ENCODE peak calls at places on chromosomes 16 and 17, in nine cellular contexts. T, G, R, X, N, L, A, O and V are unnamed samples.
A peak's percentile ranks its signal among the peaks of the same experiment; 100 is the strongest.

GRCh38 chr17:75822119-75822799 is 21.9 kb downstream of the UNC13D start:
- DNase-seq in T (no peak), G (peak; percentile 71), R (peak; percentile 56), X (no peak), N (no peak), L (no peak), A (peak; percentile 30), O (no peak), V (peak; percentile 85)

GRCh38 chr16:75035410-75035968 is 36.7 kb downstream of the ZNRF1 start:
- DNase-seq in T (no peak), G (no peak), R (no peak), X (no peak), N (no peak), L (no peak), A (no peak), O (no peak), V (no peak)

GRCh38 chr17:9195961-9196668 is 174.8 kb downstream of the NTN1 start:
- DNase-seq in T (peak; percentile 78), G (no peak), R (peak; percentile 60), X (no peak), N (no peak), L (peak; percentile 93), A (peak; percentile 84), O (no peak), V (peak; percentile 53)

GRCh38 chr16:23994615-23995014 is 158.8 kb downstream of the PRKCB start:
- DNase-seq in T (no peak), G (no peak), R (no peak), X (no peak), N (no peak), L (no peak), A (no peak), O (no peak), V (no peak)

GRCh38 chr16:35201151-35201550 is 1741.7 kb downstream of the TP53TG3F start:
- DNase-seq in T (no peak), G (no peak), R (no peak), X (no peak), N (no peak), L (no peak), A (no peak), O (no peak), V (no peak)

GRCh38 chr16:11354733-11355574 is 9.7 kb downstream of the RMI2 start:
- DNase-seq in T (no peak), G (no peak), R (no peak), X (peak; percentile 67), N (no peak), L (no peak), A (no peak), O (no peak), V (no peak)

GRCh38 chr16:9079430-9079812 is 12.0 kb upstream of the HAPSTR1 start:
- DNase-seq in T (no peak), G (no peak), R (no peak), X (no peak), N (no peak), L (no peak), A (no peak), O (no peak), V (no peak)

GRCh38 chr17:67054011-67054591 is 9.7 kb downstream of the CACNG1 start:
- DNase-seq in T (no peak), G (no peak), R (no peak), X (no peak), N (no peak), L (peak; percentile 53), A (peak; percentile 26), O (no peak), V (no peak)

GRCh38 chr16:4140652-4141051 is 24.4 kb upstream of the ADCY9 start:
- DNase-seq in T (no peak), G (no peak), R (no peak), X (peak; percentile 74), N (peak; percentile 15), L (no peak), A (no peak), O (peak; percentile 83), V (peak; percentile 4)

GRCh38 chr16:81505011-81505660 is 60.5 kb downstream of the CMIP start:
- DNase-seq in T (no peak), G (peak; percentile 69), R (no peak), X (no peak), N (no peak), L (no peak), A (no peak), O (peak; percentile 86), V (no peak)

GRCh38 chr17:65297384-65297783 is 160.2 kb downstream of the RGS9 start:
- DNase-seq in T (no peak), G (no peak), R (no peak), X (peak; percentile 40), N (no peak), L (no peak), A (no peak), O (peak; percentile 6), V (no peak)

GRCh38 chr16:67101683-67102082 is 8.1 kb upstream of the PHAF1 start:
- DNase-seq in T (no peak), G (no peak), R (no peak), X (peak; percentile 79), N (no peak), L (no peak), A (no peak), O (no peak), V (no peak)

GRCh38 chr16:78515421-78515820 is 416.0 kb downstream of the WWOX start:
- DNase-seq in T (no peak), G (no peak), R (no peak), X (no peak), N (no peak), L (no peak), A (no peak), O (no peak), V (no peak)

GRCh38 chr17:49694847-49695697 is 12.7 kb downstream of the SLC35B1 start:
- DNase-seq in T (peak; percentile 72), G (peak; percentile 82), R (peak; percentile 72), X (no peak), N (peak; percentile 31), L (peak; percentile 92), A (peak; percentile 62), O (no peak), V (no peak)
- H3K27ac ChIP-seq in T (no peak overlapping the region), G (no peak overlapping the region), R (no peak overlapping the region), X (no peak overlapping the region), N (no peak overlapping the region), L (no peak overlapping the region), A (no peak overlapping the region), O (no peak overlapping the region), V (no peak overlapping the region)

GRCh38 chr16:90000733-90001427 is 18.4 kb downstream of the DBNDD1 start:
- DNase-seq in T (no peak), G (no peak), R (no peak), X (no peak), N (no peak), L (no peak), A (no peak), O (no peak), V (no peak)

GRCh38 chr16:90004577-90004976 is 14.7 kb downstream of the DBNDD1 start:
- DNase-seq in T (no peak), G (no peak), R (no peak), X (no peak), N (no peak), L (no peak), A (no peak), O (no peak), V (no peak)

GRCh38 chr16:90002759-90003158 is 16.5 kb downstream of the DBNDD1 start:
- DNase-seq in T (no peak), G (no peak), R (no peak), X (no peak), N (no peak), L (no peak), A (no peak), O (no peak), V (no peak)

GRCh38 chr16:89999831-90000574 is 19.3 kb downstream of the DBNDD1 start:
- DNase-seq in T (no peak), G (no peak), R (no peak), X (no peak), N (no peak), L (no peak), A (no peak), O (no peak), V (no peak)

GRCh38 chr16:90001761-90002503 is 17.3 kb downstream of the DBNDD1 start:
- DNase-seq in T (no peak), G (peak; percentile 42), R (no peak), X (no peak), N (no peak), L (no peak), A (no peak), O (no peak), V (no peak)
- TF ChIP-seq CTCF in T (no peak), G (no peak), R (no peak), X (no peak), N (no peak), L (no peak), A (no peak), O (no peak), V (no peak)

GRCh38 chr16:27267037-27267677 is 1.4 kb downstream of the NSMCE1 start:
- DNase-seq in T (no peak), G (no peak), R (no peak), X (no peak), N (no peak), L (peak; percentile 15), A (no peak), O (no peak), V (no peak)
- H3K9ac ChIP-seq in T (no peak overlapping the region), G (no peak overlapping the region), R (no peak overlapping the region), X (no peak overlapping the region), N (no peak overlapping the region), L (no peak overlapping the region), A (no peak overlapping the region), O (no peak overlapping the region), V (no peak overlapping the region)

GRCh38 chr17:80761421-80761871 is 216.8 kb downstream of the RPTOR start:
- DNase-seq in T (no peak), G (no peak), R (no peak), X (peak; percentile 89), N (peak; percentile 87), L (peak; percentile 25), A (no peak), O (peak; percentile 75), V (no peak)
- H3K27ac ChIP-seq in T (no peak overlapping the region), G (peak overlapping the region; percentile 78), R (no peak overlapping the region), X (peak overlapping the region; percentile 26), N (peak overlapping the region; percentile 78), L (no peak overlapping the region), A (no peak overlapping the region), O (peak overlapping the region; percentile 2), V (no peak overlapping the region)

GRCh38 chr17:55072910-55073309 is 104.3 kb downstream of the STXBP4 start:
- DNase-seq in T (no peak), G (no peak), R (no peak), X (no peak), N (peak; percentile 12), L (no peak), A (no peak), O (no peak), V (no peak)

GRCh38 chr17:55068862-55069771 is 100.6 kb downstream of the STXBP4 start:
- DNase-seq in T (no peak), G (no peak), R (no peak), X (no peak), N (no peak), L (no peak), A (no peak), O (no peak), V (no peak)

GRCh38 chr17:55067697-55068439 is 99.3 kb downstream of the STXBP4 start:
- DNase-seq in T (no peak), G (no peak), R (no peak), X (peak; percentile 51), N (no peak), L (no peak), A (no peak), O (peak; percentile 33), V (no peak)

GRCh38 chr17:55069983-55070529 is 101.5 kb downstream of the STXBP4 start:
- DNase-seq in T (no peak), G (no peak), R (no peak), X (no peak), N (no peak), L (no peak), A (no peak), O (no peak), V (no peak)
- TF ChIP-seq CTCF in T (no peak), G (no peak), R (no peak), X (no peak), N (no peak), L (no peak), A (no peak), O (no peak), V (no peak)

GRCh38 chr16:70740919-70741778 is 55.3 kb upstream of the MTSS2 start:
- DNase-seq in T (no peak), G (no peak), R (no peak), X (peak; percentile 55), N (peak; percentile 12), L (no peak), A (no peak), O (no peak), V (no peak)
- H3K9ac ChIP-seq in T (no peak overlapping the region), G (peak overlapping the region; percentile 34), R (no peak overlapping the region), X (peak overlapping the region; percentile 30), N (no peak overlapping the region), L (no peak overlapping the region), A (no peak overlapping the region), O (no peak overlapping the region), V (peak overlapping the region; percentile 40)